ENCODE peak calls at places on chromosomes 3 and 15, in five cellular contexts. T, S, X, Z and V are unnamed samples.

GRCh38 chr3:148880681-148881080 is 15.6 kb downstream of the CPA3 start:
- DNase-seq in Z (no peak), X (no peak), S (no peak), T (no peak), V (no peak)

GRCh38 chr15:50864876-50865275 is 43.6 kb upstream of the AP4E1 start:
- DNase-seq in T (no peak), X (no peak), S (no peak), Z (no peak), V (no peak)

GRCh38 chr15:52728899-52729298 is 49.7 kb upstream of the ATOSA start:
- DNase-seq in X (no peak), S (no peak), T (no peak), Z (no peak), V (no peak)

GRCh38 chr15:80152896-80153876 is at the start of gene FAH:
- DNase-seq in T (no peak), S (no peak), X (no peak), Z (no peak), V (peak; percentile 44)

GRCh38 chr3:17258823-17259436 is 374.2 kb downstream of the PLCL2 start:
- DNase-seq in X (no peak), Z (no peak), S (no peak), T (no peak), V (no peak)

GRCh38 chr3:138227650-138228049 is 40.5 kb downstream of the ARMC8 start:
- DNase-seq in Z (no peak), T (no peak), X (no peak), S (no peak), V (no peak)

GRCh38 chr15:73541479-73541878 is 91.7 kb downstream of the NPTN start:
- DNase-seq in X (no peak), T (no peak), S (no peak), Z (no peak), V (no peak)

GRCh38 chr3:186697510-186697909 is 19.6 kb upstream of the KNG1 start:
- DNase-seq in X (no peak), T (peak; percentile 27), S (no peak), Z (no peak), V (no peak)

GRCh38 chr3:139935071-139935865 is at the start of gene CLSTN2:
- DNase-seq in S (no peak), T (peak; percentile 87), Z (peak; percentile 74), X (peak; percentile 11), V (peak; percentile 64)

GRCh38 chr3:173789530-173789929 is 392.0 kb downstream of the NLGN1 start:
- DNase-seq in S (no peak), X (no peak), T (no peak), Z (no peak), V (no peak)

GRCh38 chr15:90221251-90221900 is 12.4 kb downstream of the CIB1 start:
- DNase-seq in T (peak; percentile 78), Z (peak; percentile 74), S (no peak), X (no peak), V (peak; percentile 77)

GRCh38 chr15:42088801-42089640 is 5.3 kb downstream of the PLA2G4D start:
- DNase-seq in S (no peak), Z (no peak), T (no peak), X (no peak), V (no peak)

GRCh38 chr3:185151101-185151958 is 1.5 kb downstream of the C3orf70 start:
- DNase-seq in T (no peak), S (no peak), Z (no peak), X (no peak), V (no peak)

GRCh38 chr15:100926971-100927756 is 8.0 kb downstream of the LRRK1 start:
- DNase-seq in S (no peak), T (no peak), Z (no peak), X (no peak), V (no peak)

GRCh38 chr3:32018723-32019564 is 37.4 kb downstream of the ZNF860 start:
- DNase-seq in X (no peak), T (no peak), Z (no peak), S (no peak), V (no peak)

GRCh38 chr3:177561769-177562360 is 364.6 kb upstream of the TBL1XR1 start:
- DNase-seq in T (no peak), Z (no peak), S (no peak), X (no peak), V (no peak)

GRCh38 chr3:117238805-117239204 is 529.2 kb downstream of the TUSC7 start:
- DNase-seq in T (no peak), S (no peak), Z (no peak), X (no peak), V (no peak)

GRCh38 chr15:69583627-69584026 is 131.0 kb downstream of the RPLP1 start:
- DNase-seq in S (no peak), Z (no peak), T (no peak), X (no peak), V (no peak)

GRCh38 chr3:128845695-128846491 is 33.5 kb upstream of the ACAD9 start:
- DNase-seq in Z (peak; percentile 84), T (peak; percentile 91), S (peak; percentile 61), X (peak; percentile 75), V (peak; percentile 91)

GRCh38 chr3:105399611-105400010 is 32.9 kb downstream of the ALCAM start:
- DNase-seq in Z (no peak), X (no peak), T (no peak), S (no peak), V (no peak)

GRCh38 chr3:177057768-177058167 is 139.5 kb downstream of the TBL1XR1 start:
- DNase-seq in X (peak; percentile 29), S (no peak), T (no peak), Z (no peak), V (no peak)

GRCh38 chr3:52302426-52303185 is 13.5 kb upstream of the DNAH1 start:
- DNase-seq in X (no peak), S (no peak), Z (no peak), T (no peak), V (no peak)

GRCh38 chr3:113271189-113271588 is 59.8 kb downstream of the BOC start:
- DNase-seq in Z (peak; percentile 11), S (no peak), T (no peak), X (no peak), V (no peak)

GRCh38 chr3:136750209-136750921 is 1.8 kb downstream of the STAG1 start:
- DNase-seq in X (no peak), S (no peak), T (no peak), Z (no peak), V (no peak)

GRCh38 chr3:42906905-42907183 is 902 bp downstream of the ZNF662 start:
- DNase-seq in Z (no peak), X (no peak), T (no peak), S (no peak), V (no peak)

GRCh38 chr3:99549918-99550603 is 88.3 kb upstream of the COL8A1 start:
- DNase-seq in Z (no peak), X (no peak), S (no peak), T (no peak), V (no peak)